ENCODE peak calls at places on chromosomes 6 and 20, in five cellular contexts. N, P, K, V and H are unnamed samples.

GRCh38 chr20:41287327-41287726 is 30.2 kb downstream of the ZHX3 start:
- DNase-seq in N (no peak), P (no peak), K (no peak), V (no peak), H (no peak)

GRCh38 chr6:15351631-15352030 is 105.8 kb downstream of the JARID2 start:
- DNase-seq in N (peak; percentile 59), P (peak; percentile 60), K (peak; percentile 17), V (peak; percentile 61), H (peak; percentile 34)

GRCh38 chr20:49585585-49586245 is 17.8 kb upstream of the PTGIS start:
- DNase-seq in N (no peak), P (no peak), K (no peak), V (no peak), H (no peak)

GRCh38 chr20:31682927-31683326 is 39.7 kb downstream of the BCL2L1 start:
- DNase-seq in N (no peak), P (no peak), K (peak; percentile 31), V (no peak), H (no peak)

GRCh38 chr6:4488389-4488788 is 287.8 kb upstream of the CDYL start:
- DNase-seq in N (no peak), P (no peak), K (no peak), V (no peak), H (no peak)

GRCh38 chr20:45812157-45813005 is at the start of gene UBE2C:
- DNase-seq in N (peak; percentile 98), P (peak; percentile 99), K (peak; percentile 100), V (peak; percentile 98), H (peak; percentile 98)

GRCh38 chr6:97658090-97658489 is 375.1 kb upstream of the MMS22L start:
- DNase-seq in N (no peak), P (no peak), K (no peak), V (no peak), H (no peak)

GRCh38 chr6:38567436-38567835 is 72.3 kb downstream of the BTBD9 start:
- DNase-seq in N (peak; percentile 85), P (peak; percentile 79), K (peak; percentile 63), V (peak; percentile 23), H (peak; percentile 85)

GRCh38 chr6:110781522-110782200 is 33.6 kb downstream of the CDK19 start:
- DNase-seq in N (no peak), P (no peak), K (no peak), V (no peak), H (no peak)

GRCh38 chr6:5998741-5999687 is 7.7 kb downstream of the NRN1 start:
- DNase-seq in N (no peak), P (no peak), K (no peak), V (no peak), H (peak; percentile 59)
- TF ChIP-seq CTCF in N (no peak), P (no peak), K (no peak), V (no peak), H (peak; percentile 40)

GRCh38 chr6:33193619-33194018 is 1.4 kb upstream of the COL11A2 start:
- DNase-seq in N (no peak), P (no peak), K (no peak), V (no peak), H (no peak)
- H3K4me1 ChIP-seq in N (peaks cover 1% of the 10 kb centered on the region), P (peaks cover 28% of the 10 kb centered on the region), K (peaks cover 6% of the 10 kb centered on the region), V (peaks cover 24% of the 10 kb centered on the region), H (peaks cover 18% of the 10 kb centered on the region)

DNA sequence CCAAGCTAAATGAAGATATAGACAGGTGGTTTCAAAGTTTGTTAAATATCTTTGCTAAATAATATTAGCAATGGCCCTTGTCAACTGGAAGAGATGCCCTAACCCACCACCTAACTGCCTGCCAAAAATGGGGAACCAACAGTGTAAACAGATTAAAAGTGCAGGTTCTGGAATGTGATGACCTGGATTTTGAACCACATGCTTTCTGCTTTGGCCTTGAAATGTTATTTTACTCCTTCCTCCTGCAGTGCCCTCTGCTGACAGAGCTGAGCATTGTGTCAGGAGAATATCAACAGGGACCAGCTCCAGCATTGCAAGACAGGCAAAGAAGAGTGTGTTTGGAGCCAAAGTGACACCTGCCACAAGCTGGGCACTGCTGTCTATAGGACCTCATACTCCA is 226.6 kb downstream of the MYLK4 start:
- DNase-seq in N (no peak), P (no peak), K (peak; percentile 7), V (no peak), H (no peak)
- TF ChIP-seq CTCF in N (no peak), P (no peak), K (no peak), V (no peak), H (no peak)

GRCh38 chr20:43963872-43964791 is 49.5 kb downstream of the TOX2 start:
- DNase-seq in N (no peak), P (peak; percentile 51), K (no peak), V (peak; percentile 68), H (peak; percentile 57)
- H3K4me1 ChIP-seq in N (peaks cover 4% of the 10 kb centered on the region), P (peaks cover 13% of the 10 kb centered on the region), K (peaks cover 5% of the 10 kb centered on the region), V (no peaks in the 10 kb centered on the region), H (peaks cover 36% of the 10 kb centered on the region)

GRCh38 chr6:115885636-115886366 is 174.9 kb downstream of the FRK start:
- DNase-seq in N (no peak), P (no peak), K (no peak), V (no peak), H (no peak)

GRCh38 chr6:115882771-115883170 is 177.9 kb downstream of the FRK start:
- DNase-seq in N (no peak), P (no peak), K (no peak), V (no peak), H (no peak)

GRCh38 chr6:115887887-115888286 is 172.8 kb downstream of the FRK start:
- DNase-seq in N (no peak), P (no peak), K (no peak), V (no peak), H (no peak)

GRCh38 chr6:115882174-115882573 is 178.5 kb downstream of the FRK start:
- DNase-seq in N (no peak), P (no peak), K (no peak), V (no peak), H (no peak)
- TF ChIP-seq CTCF in N (no peak), P (no peak), K (no peak), V (no peak), H (no peak)

DNA sequence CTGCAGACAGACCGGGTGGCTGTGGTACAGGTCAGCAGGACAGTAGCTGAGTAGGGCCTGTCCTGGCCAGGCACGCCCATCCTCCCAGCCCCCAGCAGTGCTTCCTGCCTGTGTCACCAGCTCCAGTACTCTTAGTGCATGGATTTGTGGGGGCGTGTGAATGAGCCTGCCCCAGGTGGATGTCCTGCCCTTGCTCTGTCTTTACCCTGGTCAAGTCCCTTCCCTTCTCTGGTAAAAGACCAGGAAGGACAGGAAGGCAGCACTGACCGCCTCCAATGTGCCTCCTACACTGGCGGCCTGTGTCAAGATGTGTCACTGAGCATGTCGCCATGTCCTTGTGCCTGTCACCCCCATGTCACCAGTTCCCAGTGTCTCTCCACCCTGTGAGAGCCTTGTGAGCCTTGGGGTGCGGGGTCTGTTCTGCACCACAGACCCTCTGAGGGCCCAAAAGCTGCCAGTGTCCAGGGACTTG is 11.9 kb downstream of the TEAD3 start:
- DNase-seq in N (no peak), P (no peak), K (no peak), V (no peak), H (no peak)
- H3K4me1 ChIP-seq in N (peaks cover 27% of the 10 kb centered on the region), P (peaks cover 20% of the 10 kb centered on the region), K (no peaks in the 10 kb centered on the region), V (peaks cover 50% of the 10 kb centered on the region), H (no peaks in the 10 kb centered on the region)

GRCh38 chr20:63483834-63484233 is 11.4 kb upstream of the KCNQ2 start:
- DNase-seq in N (no peak), P (no peak), K (no peak), V (no peak), H (no peak)
- TF ChIP-seq CTCF in N (no peak), P (no peak), K (peak; percentile 5), V (no peak), H (no peak)

GRCh38 chr6:6178795-6179194 is 141.7 kb downstream of the F13A1 start:
- DNase-seq in N (no peak), P (no peak), K (no peak), V (no peak), H (no peak)

GRCh38 chr6:6179858-6180257 is 140.6 kb downstream of the F13A1 start:
- DNase-seq in N (no peak), P (no peak), K (no peak), V (no peak), H (no peak)

GRCh38 chr6:6176132-6176531 is 144.3 kb downstream of the F13A1 start:
- DNase-seq in N (no peak), P (no peak), K (no peak), V (no peak), H (no peak)

GRCh38 chr6:6177754-6178153 is 142.7 kb downstream of the F13A1 start:
- DNase-seq in N (no peak), P (no peak), K (no peak), V (no peak), H (no peak)

DNA sequence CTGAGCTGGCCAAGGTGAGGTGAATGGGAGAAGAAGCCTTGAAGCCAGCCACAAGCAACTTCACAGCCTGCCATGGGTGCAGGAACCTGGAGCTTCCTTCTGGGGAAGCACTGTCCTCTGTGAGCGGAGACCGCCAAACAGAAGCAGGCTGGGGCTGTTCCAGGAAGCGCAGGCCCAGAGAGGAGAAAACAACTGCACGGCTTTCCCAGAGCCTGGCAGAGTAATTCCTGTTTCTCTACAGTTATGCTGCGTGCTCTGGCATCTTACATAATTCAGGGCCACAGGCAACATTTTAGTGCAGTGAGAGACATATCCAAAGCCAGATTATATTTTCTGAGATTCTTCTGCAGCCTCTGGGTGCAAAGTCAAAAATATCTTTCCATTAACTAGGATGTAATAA is 143.6 kb downstream of the F13A1 start:
- DNase-seq in N (no peak), P (no peak), K (no peak), V (no peak), H (no peak)
- H3K4me1 ChIP-seq in N (no peaks in the 10 kb centered on the region), P (no peaks in the 10 kb centered on the region), K (no peaks in the 10 kb centered on the region), V (no peaks in the 10 kb centered on the region), H (no peaks in the 10 kb centered on the region)

DNA sequence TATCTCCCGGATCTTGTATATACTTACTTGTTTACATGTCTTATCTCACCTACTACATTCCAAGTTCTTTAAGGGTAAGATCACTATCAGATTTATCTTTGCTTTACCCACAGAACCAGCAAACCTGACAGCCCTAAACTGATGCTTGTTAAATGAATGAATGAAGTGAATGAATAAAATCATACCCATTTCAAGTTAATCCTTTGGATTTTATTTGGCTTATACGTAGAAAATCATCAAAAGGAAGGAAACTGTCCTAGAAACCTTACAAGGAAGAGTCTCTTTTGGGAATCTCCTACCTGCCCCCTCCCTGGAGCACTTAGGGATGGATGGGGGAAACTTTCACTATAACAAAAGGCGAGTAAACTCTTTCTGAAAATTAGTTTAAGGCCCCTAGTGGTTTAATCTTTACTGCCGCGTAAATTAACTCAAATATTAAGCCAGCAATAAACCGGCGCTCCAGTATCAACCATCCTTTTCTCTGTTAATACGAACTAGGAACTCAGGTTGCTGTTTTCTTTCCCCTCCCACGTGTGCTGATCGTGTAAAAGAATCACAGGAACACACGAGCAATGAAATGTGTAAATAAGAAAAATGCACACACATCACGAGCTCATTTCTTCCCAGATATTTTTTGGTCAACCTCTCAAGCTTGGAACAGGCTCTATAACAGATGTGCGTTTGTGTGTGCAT is 1.2 kb upstream of the UTRN start:
- DNase-seq in N (no peak), P (no peak), K (peak; percentile 64), V (no peak), H (no peak)
- TF ChIP-seq CTCF in N (peak; percentile 14), P (peak; percentile 12), K (peak; percentile 22), V (peak; percentile 15), H (no peak)